ENCODE peak calls at places on chromosomes 6 and 20, in seven cellular contexts. One of them, this sample, is unnamed.

GRCh38 chr6:56541736-56542366 is 100.8 kb downstream of the DST start:
- DNase-seq in mesothelial cell of epicardium: no peak
- DNase-seq in KBM-7: peak
- DNase-seq in RCC 7860: no peak
- DNase-seq in activated T-cell treated with anti-CD3 and anti-CD28 coated beads, Interleukin-2, amount 50 U/mL, for 48 hours: no peak
- DNase-seq in epithelial cell of esophagus: no peak
- DNase-seq in HT1080: no peak
- DNase-seq in this sample: no peak

GRCh38 chr6:162151050-162151658 is 576.4 kb downstream of the PRKN start:
- DNase-seq in KBM-7: no peak
- DNase-seq in epithelial cell of esophagus: no peak
- DNase-seq in RCC 7860: peak
- DNase-seq in mesothelial cell of epicardium: no peak
- DNase-seq in activated T-cell treated with anti-CD3 and anti-CD28 coated beads, Interleukin-2, amount 50 U/mL, for 48 hours: no peak
- DNase-seq in HT1080: peak
- DNase-seq in this sample: no peak

GRCh38 chr6:41522780-41523548 is 23.2 kb upstream of the FOXP4 start:
- DNase-seq in mesothelial cell of epicardium: no peak
- DNase-seq in activated T-cell treated with anti-CD3 and anti-CD28 coated beads, Interleukin-2, amount 50 U/mL, for 48 hours: no peak
- DNase-seq in HT1080: no peak
- DNase-seq in KBM-7: no peak
- DNase-seq in epithelial cell of esophagus: no peak
- DNase-seq in RCC 7860: no peak
- DNase-seq in this sample: no peak

GRCh38 chr6:47724300-47724699 is 25.9 kb downstream of the ADGRF4 start:
- DNase-seq in epithelial cell of esophagus: peak
- DNase-seq in KBM-7: no peak
- DNase-seq in mesothelial cell of epicardium: no peak
- DNase-seq in HT1080: no peak
- DNase-seq in activated T-cell treated with anti-CD3 and anti-CD28 coated beads, Interleukin-2, amount 50 U/mL, for 48 hours: no peak
- DNase-seq in RCC 7860: no peak
- DNase-seq in this sample: no peak

GRCh38 chr6:151881231-151881630 is 73.7 kb downstream of the ESR1 start:
- DNase-seq in RCC 7860: no peak
- DNase-seq in KBM-7: no peak
- DNase-seq in epithelial cell of esophagus: no peak
- DNase-seq in mesothelial cell of epicardium: no peak
- DNase-seq in HT1080: no peak
- DNase-seq in activated T-cell treated with anti-CD3 and anti-CD28 coated beads, Interleukin-2, amount 50 U/mL, for 48 hours: no peak
- DNase-seq in this sample: no peak

GRCh38 chr6:108526739-108527174 is 34.0 kb upstream of the FOXO3 start:
- DNase-seq in RCC 7860: peak
- DNase-seq in epithelial cell of esophagus: peak
- DNase-seq in KBM-7: peak
- DNase-seq in mesothelial cell of epicardium: no peak
- DNase-seq in activated T-cell treated with anti-CD3 and anti-CD28 coated beads, Interleukin-2, amount 50 U/mL, for 48 hours: no peak
- DNase-seq in HT1080: peak
- DNase-seq in this sample: peak

GRCh38 chr6:126937426-126937825 is 181.0 kb upstream of the RSPO3 start:
- DNase-seq in activated T-cell treated with anti-CD3 and anti-CD28 coated beads, Interleukin-2, amount 50 U/mL, for 48 hours: no peak
- DNase-seq in HT1080: no peak
- DNase-seq in KBM-7: no peak
- DNase-seq in RCC 7860: peak
- DNase-seq in mesothelial cell of epicardium: no peak
- DNase-seq in epithelial cell of esophagus: no peak
- DNase-seq in this sample: peak

GRCh38 chr6:105832358-105832757 is 253.8 kb upstream of the PRDM1 start:
- DNase-seq in epithelial cell of esophagus: peak
- DNase-seq in KBM-7: peak
- DNase-seq in activated T-cell treated with anti-CD3 and anti-CD28 coated beads, Interleukin-2, amount 50 U/mL, for 48 hours: no peak
- DNase-seq in mesothelial cell of epicardium: no peak
- DNase-seq in HT1080: no peak
- DNase-seq in RCC 7860: no peak
- DNase-seq in this sample: no peak

GRCh38 chr6:141498980-141499379 is 633.7 kb upstream of the GJE1 start:
- DNase-seq in KBM-7: no peak
- DNase-seq in RCC 7860: no peak
- DNase-seq in mesothelial cell of epicardium: no peak
- DNase-seq in HT1080: no peak
- DNase-seq in activated T-cell treated with anti-CD3 and anti-CD28 coated beads, Interleukin-2, amount 50 U/mL, for 48 hours: no peak
- DNase-seq in epithelial cell of esophagus: no peak
- DNase-seq in this sample: no peak

GRCh38 chr20:33653900-33654596 is 8.1 kb upstream of the C20orf144 start:
- DNase-seq in HT1080: no peak
- DNase-seq in KBM-7: no peak
- DNase-seq in mesothelial cell of epicardium: no peak
- DNase-seq in activated T-cell treated with anti-CD3 and anti-CD28 coated beads, Interleukin-2, amount 50 U/mL, for 48 hours: no peak
- DNase-seq in RCC 7860: no peak
- DNase-seq in epithelial cell of esophagus: peak
- DNase-seq in this sample: no peak

GRCh38 chr6:1463275-1463674 is 73.9 kb downstream of the FOXF2 start:
- DNase-seq in mesothelial cell of epicardium: no peak
- DNase-seq in HT1080: no peak
- DNase-seq in KBM-7: no peak
- DNase-seq in epithelial cell of esophagus: no peak
- DNase-seq in RCC 7860: no peak
- DNase-seq in activated T-cell treated with anti-CD3 and anti-CD28 coated beads, Interleukin-2, amount 50 U/mL, for 48 hours: no peak
- DNase-seq in this sample: no peak

This sample was measured in ACHN.